ENCODE peak calls at places on chromosome 18, in seven cellular contexts. G is stimulated activated CD8-positive, alpha-beta memory T cell treated with anti-CD3 and anti-CD28 coated beads, Interleukin-2, amount 100 ng/mL, for 48 hours; J is GF-D8; H is activated CD8-positive, alpha-beta T cell treated with anti-CD3 and anti-CD28 coated beads, Interleukin-2, amount 10 ng/mL, durations not matched to agents 7 days and 5 days; S is NCI-H1092; K is mesothelial cell of epicardium; V is NCI-H1930. L is an unnamed sample.

GRCh38 chr18:48841381-48842258 is 109.1 kb downstream of the SMAD7 start:
- DNase-seq in K (no peak), S (no peak), J (peak; percentile 83), G (no peak), V (no peak), H (no peak), L (no peak)

GRCh38 chr18:31695989-31696388 is 11.6 kb upstream of the B4GALT6 start:
- DNase-seq in H (no peak), J (no peak), V (no peak), G (no peak), K (no peak), S (no peak), L (no peak)

GRCh38 chr18:10235553-10235952 is 218.9 kb upstream of the APCDD1 start:
- DNase-seq in H (no peak), V (no peak), S (no peak), K (peak; percentile 43), J (no peak), G (no peak), L (no peak)

GRCh38 chr18:23619388-23619873 is 33.1 kb upstream of the NPC1 start:
- DNase-seq in J (no peak), S (no peak), K (no peak), G (no peak), H (no peak), V (no peak), L (no peak)

GRCh38 chr18:25364732-25365131 is 12.8 kb upstream of the ZNF521 start:
- DNase-seq in V (no peak), S (no peak), G (no peak), J (no peak), H (no peak), K (no peak), L (no peak)

GRCh38 chr18:49971462-49971861 is 158.1 kb upstream of the ACAA2 start:
- DNase-seq in H (no peak), G (no peak), K (no peak), S (no peak), V (no peak), J (no peak), L (no peak)

GRCh38 chr18:49399003-49399402 is 61.4 kb downstream of the DYM start:
- DNase-seq in S (no peak), V (no peak), H (no peak), J (peak; percentile 85), G (no peak), K (no peak), L (peak; percentile 70)

GRCh38 chr18:76452357-76452756 is 42.7 kb downstream of the ZNF516 start:
- DNase-seq in J (peak; percentile 49), H (no peak), V (no peak), G (no peak), K (no peak), S (no peak), L (peak; percentile 56)

GRCh38 chr18:1050012-1050657 is 145.5 kb downstream of the ADCYAP1 start:
- DNase-seq in S (no peak), V (no peak), G (no peak), J (no peak), H (no peak), K (no peak), L (no peak)

GRCh38 chr18:67265464-67266245 is 250.9 kb downstream of the DSEL start:
- DNase-seq in H (peak; percentile 29), K (no peak), J (peak; percentile 25), G (no peak), V (no peak), S (no peak), L (peak; percentile 54)

GRCh38 chr18:7230646-7231349 is at the start of gene LRRC30:
- DNase-seq in S (no peak), H (no peak), G (no peak), J (no peak), K (no peak), V (no peak), L (no peak)

GRCh38 chr18:6294119-6294784 is 120.5 kb downstream of the L3MBTL4 start:
- DNase-seq in S (no peak), J (no peak), H (no peak), K (no peak), V (no peak), G (no peak), L (no peak)

GRCh38 chr18:26746284-26747130 is 119.0 kb downstream of the AQP4 start:
- DNase-seq in S (no peak), H (no peak), G (no peak), J (no peak), K (no peak), V (no peak), L (no peak)

GRCh38 chr18:77647472-77647871 is 397.8 kb downstream of the GALR1 start:
- DNase-seq in H (no peak), S (no peak), K (no peak), G (no peak), J (no peak), V (no peak), L (no peak)

GRCh38 chr18:45726603-45727002 is 2.6 kb downstream of the SLC14A1 start:
- DNase-seq in S (no peak), K (no peak), G (no peak), V (no peak), H (no peak), J (no peak), L (no peak)

GRCh38 chr18:35122586-35123224 is 81.5 kb downstream of the MAPRE2 start:
- DNase-seq in S (no peak), V (no peak), J (no peak), K (no peak), H (peak; percentile 48), G (no peak), L (no peak)

GRCh38 chr18:48955528-48956261 is 4.9 kb upstream of the SMAD7 start:
- DNase-seq in G (no peak), V (no peak), K (no peak), J (no peak), H (no peak), S (no peak), L (no peak)

GRCh38 chr18:58947136-58947732 is 82.6 kb downstream of the ZNF532 start:
- DNase-seq in V (no peak), G (no peak), H (no peak), K (no peak), J (no peak), S (no peak), L (no peak)

GRCh38 chr18:48817021-48817461 is 133.7 kb downstream of the SMAD7 start:
- DNase-seq in J (no peak), H (no peak), S (no peak), V (no peak), K (peak; percentile 6), G (no peak), L (no peak)

GRCh38 chr18:25055076-25055475 is 296.9 kb downstream of the ZNF521 start:
- DNase-seq in K (no peak), H (no peak), J (no peak), S (no peak), G (no peak), V (no peak), L (no peak)

GRCh38 chr18:58992301-58993231 is 127.9 kb downstream of the ZNF532 start:
- DNase-seq in H (no peak), J (no peak), K (no peak), V (no peak), S (no peak), G (no peak), L (no peak)

GRCh38 chr18:74252032-74252380 is 39.8 kb downstream of the CYB5A start:
- DNase-seq in K (no peak), J (no peak), H (no peak), G (peak; percentile 26), V (no peak), S (no peak), L (no peak)

GRCh38 chr18:6624271-6624670 is 105.2 kb upstream of the ARHGAP28 start:
- DNase-seq in S (no peak), G (no peak), H (no peak), K (no peak), V (no peak), J (no peak), L (no peak)

GRCh38 chr18:58135170-58135569 is 91.1 kb downstream of the NEDD4L start:
- DNase-seq in H (peak; percentile 48), G (no peak), V (no peak), J (no peak), K (no peak), S (no peak), L (no peak)

GRCh38 chr18:26455639-26456038 is 92.7 kb downstream of the KCTD1 start:
- DNase-seq in V (no peak), H (no peak), G (no peak), K (no peak), S (no peak), J (no peak), L (no peak)

GRCh38 chr18:12782521-12782920 is 79.7 kb downstream of the PSMG2 start:
- DNase-seq in H (no peak), S (no peak), V (no peak), G (no peak), K (no peak), J (no peak), L (no peak)